ENCODE peak calls at places on chromosomes 16 and 17, in ten cellular contexts. One of them, this sample, is unnamed.

GRCh38 chr17:11550431-11550830 is 47.8 kb upstream of the DNAH9 start:
- DNase-seq in amniotic stem cell: no peak
- DNase-seq in NCI-H345: no peak
- DNase-seq in ureter: no peak
- DNase-seq in prostate gland: no peak
- DNase-seq in mesendoderm: no peak
- DNase-seq in naive B cell: no peak
- DNase-seq in stimulated activated CD4-positive, alpha-beta T cell treated with anti-CD3 and anti-CD28 coated beads, Interleukin-1b, Interleukin-23, amount 100 ng/mL, for 24 hours: no peak
- DNase-seq in iPS DF 19.7: no peak
- DNase-seq in kidney tubule cell: no peak
- DNase-seq in this sample: no peak

GRCh38 chr16:566475-567361 is at the start of gene NHLRC4:
- DNase-seq in amniotic stem cell: no peak
- DNase-seq in NCI-H345: no peak
- DNase-seq in mesendoderm: peak; percentile 76
- DNase-seq in kidney tubule cell: peak; percentile 42
- DNase-seq in naive B cell: peak; percentile 51
- DNase-seq in ureter: peak; percentile 82
- DNase-seq in iPS DF 19.7: no peak
- DNase-seq in prostate gland: peak; percentile 53
- DNase-seq in stimulated activated CD4-positive, alpha-beta T cell treated with anti-CD3 and anti-CD28 coated beads, Interleukin-1b, Interleukin-23, amount 100 ng/mL, for 24 hours: peak; percentile 37
- DNase-seq in this sample: no peak

GRCh38 chr17:2011421-2012371 is 13.4 kb downstream of the RTN4RL1 start:
- DNase-seq in naive B cell: no peak
- DNase-seq in mesendoderm: peak; percentile 58
- DNase-seq in stimulated activated CD4-positive, alpha-beta T cell treated with anti-CD3 and anti-CD28 coated beads, Interleukin-1b, Interleukin-23, amount 100 ng/mL, for 24 hours: no peak
- DNase-seq in NCI-H345: no peak
- DNase-seq in iPS DF 19.7: no peak
- DNase-seq in ureter: peak; percentile 77
- DNase-seq in prostate gland: peak; percentile 89
- DNase-seq in kidney tubule cell: no peak
- DNase-seq in amniotic stem cell: no peak
- DNase-seq in this sample: peak; percentile 94

GRCh38 chr16:50259334-50260205 is 6.8 kb upstream of the ADCY7 start:
- DNase-seq in mesendoderm: no peak
- DNase-seq in naive B cell: no peak
- DNase-seq in NCI-H345: peak; percentile 68
- DNase-seq in ureter: peak; percentile 52
- DNase-seq in stimulated activated CD4-positive, alpha-beta T cell treated with anti-CD3 and anti-CD28 coated beads, Interleukin-1b, Interleukin-23, amount 100 ng/mL, for 24 hours: no peak
- DNase-seq in iPS DF 19.7: no peak
- DNase-seq in amniotic stem cell: no peak
- DNase-seq in kidney tubule cell: no peak
- DNase-seq in prostate gland: no peak
- DNase-seq in this sample: no peak

GRCh38 chr17:55458977-55459376 is 37.3 kb upstream of the MMD start:
- DNase-seq in amniotic stem cell: no peak
- DNase-seq in iPS DF 19.7: no peak
- DNase-seq in ureter: no peak
- DNase-seq in naive B cell: no peak
- DNase-seq in NCI-H345: no peak
- DNase-seq in mesendoderm: no peak
- DNase-seq in stimulated activated CD4-positive, alpha-beta T cell treated with anti-CD3 and anti-CD28 coated beads, Interleukin-1b, Interleukin-23, amount 100 ng/mL, for 24 hours: peak; percentile 54
- DNase-seq in prostate gland: no peak
- DNase-seq in kidney tubule cell: peak; percentile 94
- DNase-seq in this sample: no peak

GRCh38 chr16:46896314-46896968 is 12.3 kb downstream of the GPT2 start:
- DNase-seq in amniotic stem cell: no peak
- DNase-seq in iPS DF 19.7: no peak
- DNase-seq in naive B cell: no peak
- DNase-seq in prostate gland: no peak
- DNase-seq in mesendoderm: no peak
- DNase-seq in ureter: no peak
- DNase-seq in stimulated activated CD4-positive, alpha-beta T cell treated with anti-CD3 and anti-CD28 coated beads, Interleukin-1b, Interleukin-23, amount 100 ng/mL, for 24 hours: no peak
- DNase-seq in kidney tubule cell: peak; percentile 8
- DNase-seq in NCI-H345: no peak
- DNase-seq in this sample: no peak

GRCh38 chr16:53518550-53519416 is 15.8 kb upstream of the AKTIP start:
- DNase-seq in kidney tubule cell: no peak
- DNase-seq in NCI-H345: no peak
- DNase-seq in naive B cell: peak; percentile 84
- DNase-seq in mesendoderm: no peak
- DNase-seq in stimulated activated CD4-positive, alpha-beta T cell treated with anti-CD3 and anti-CD28 coated beads, Interleukin-1b, Interleukin-23, amount 100 ng/mL, for 24 hours: peak; percentile 52
- DNase-seq in ureter: peak; percentile 55
- DNase-seq in iPS DF 19.7: no peak
- DNase-seq in amniotic stem cell: no peak
- DNase-seq in prostate gland: no peak
- DNase-seq in this sample: no peak

GRCh38 chr16:86882586-86883280 is 304.4 kb downstream of the FOXL1 start:
- DNase-seq in naive B cell: no peak
- DNase-seq in stimulated activated CD4-positive, alpha-beta T cell treated with anti-CD3 and anti-CD28 coated beads, Interleukin-1b, Interleukin-23, amount 100 ng/mL, for 24 hours: no peak
- DNase-seq in prostate gland: no peak
- DNase-seq in kidney tubule cell: peak; percentile 74
- DNase-seq in iPS DF 19.7: no peak
- DNase-seq in amniotic stem cell: peak; percentile 55
- DNase-seq in ureter: no peak
- DNase-seq in NCI-H345: no peak
- DNase-seq in mesendoderm: no peak
- DNase-seq in this sample: no peak

GRCh38 chr17:18182190-18182977 is 1.2 kb upstream of the ALKBH5 start:
- DNase-seq in kidney tubule cell: no peak
- DNase-seq in ureter: peak; percentile 53
- DNase-seq in NCI-H345: no peak
- DNase-seq in naive B cell: no peak
- DNase-seq in prostate gland: peak; percentile 9
- DNase-seq in stimulated activated CD4-positive, alpha-beta T cell treated with anti-CD3 and anti-CD28 coated beads, Interleukin-1b, Interleukin-23, amount 100 ng/mL, for 24 hours: no peak
- DNase-seq in iPS DF 19.7: no peak
- DNase-seq in amniotic stem cell: no peak
- DNase-seq in mesendoderm: peak; percentile 33
- DNase-seq in this sample: no peak

GRCh38 chr17:19378416-19379293 is at the start of gene MAPK7:
- DNase-seq in amniotic stem cell: no peak
- DNase-seq in mesendoderm: no peak
- DNase-seq in NCI-H345: no peak
- DNase-seq in iPS DF 19.7: no peak
- DNase-seq in prostate gland: peak; percentile 25
- DNase-seq in stimulated activated CD4-positive, alpha-beta T cell treated with anti-CD3 and anti-CD28 coated beads, Interleukin-1b, Interleukin-23, amount 100 ng/mL, for 24 hours: no peak
- DNase-seq in naive B cell: no peak
- DNase-seq in ureter: no peak
- DNase-seq in kidney tubule cell: peak; percentile 10
- DNase-seq in this sample: no peak

GRCh38 chr16:84228321-84228838 is 11.4 kb downstream of the KCNG4 start:
- DNase-seq in stimulated activated CD4-positive, alpha-beta T cell treated with anti-CD3 and anti-CD28 coated beads, Interleukin-1b, Interleukin-23, amount 100 ng/mL, for 24 hours: no peak
- DNase-seq in mesendoderm: peak; percentile 91
- DNase-seq in ureter: peak; percentile 74
- DNase-seq in prostate gland: no peak
- DNase-seq in NCI-H345: no peak
- DNase-seq in kidney tubule cell: peak; percentile 87
- DNase-seq in iPS DF 19.7: peak; percentile 40
- DNase-seq in naive B cell: no peak
- DNase-seq in amniotic stem cell: peak; percentile 73
- DNase-seq in this sample: no peak